ENCODE peak calls at places on chromosomes 7 and 10, in five cellular contexts. T is MV-4-11; K is NCI-H1417; D is activated T-helper 1 cell treated with anti-CD3 and anti-CD28 coated beads, Interleukin-2, amount 50 U/mL, for 16 hours; Q is fibroblast of the aortic adventitia. Y is an unnamed sample.

GRCh38 chr10:32982293-32982709 is 24.3 kb upstream of the ITGB1 start:
- DNase-seq in T (no peak), K (no peak), D (no peak), Q (peak), Y (no peak)

GRCh38 chr7:53428045-53428444 is 392.6 kb downstream of the POM121L12 start:
- DNase-seq in T (no peak), K (no peak), D (no peak), Q (no peak), Y (no peak)

GRCh38 chr10:31582365-31583052 is 263.5 kb downstream of the ZEB1 start:
- DNase-seq in T (peak), K (no peak), D (no peak), Q (peak), Y (no peak)

GRCh38 chr10:98309366-98310355 is 41.7 kb upstream of the LOXL4 start:
- DNase-seq in T (no peak), K (peak), D (no peak), Q (peak), Y (no peak)

GRCh38 chr10:60135020-60135419 is 228.7 kb upstream of the CCDC6 start:
- DNase-seq in T (no peak), K (no peak), D (no peak), Q (no peak), Y (no peak)

GRCh38 chr7:99822731-99823718 is 4.8 kb upstream of the CYP3A43 start:
- DNase-seq in T (no peak), K (no peak), D (no peak), Q (no peak), Y (no peak)

GRCh38 chr10:132066812-132067211 is 1.1 kb downstream of the JAKMIP3 start:
- DNase-seq in T (no peak), K (no peak), D (no peak), Q (no peak), Y (no peak)

GRCh38 chr7:131602304-131602993 is 46.0 kb upstream of the PODXL start:
- DNase-seq in T (no peak), K (no peak), D (no peak), Q (no peak), Y (no peak)

GRCh38 chr7:69166979-69167516 is 431.2 kb upstream of the AUTS2 start:
- DNase-seq in T (no peak), K (peak), D (no peak), Q (no peak), Y (no peak)

GRCh38 chr10:50497758-50498157 is 126.0 kb downstream of the SGMS1 start:
- DNase-seq in T (no peak), K (no peak), D (no peak), Q (peak), Y (no peak)